ENCODE peak calls at places on chromosomes 4 and X, in six cellular contexts. D is dorsolateral prefrontal cortex; X is smooth muscle cell of the brain vasculature; Y is activated T-helper 1 cell treated with anti-CD3 and anti-CD28 coated beads, Interleukin-12 subunit alpha, Interleukin-12 subunit beta, Interleukin-2, Interleukin-4 antibody, amounts not matched to agents 30 ng/mL and 10 ng/mL and 1 ng/mL, durations not matched to agents 14 hours and 24 hours and 36 hours; F is NCI-H1694 treated with DMSO at 0.1 percent for 48 hours; S is stimulated activated CD4-positive, alpha-beta T cell treated with anti-CD3 and anti-CD28 coated beads, Interleukin-4, amount 100 ng/mL, for 48 hours. B is an unnamed sample.

GRCh38 chrX:110561036-110561435 is 202.4 kb downstream of the RTL9 start:
- DNase-seq in S (no peak), D (no peak), F (no peak), Y (no peak), X (no peak), B (no peak)

GRCh38 chr4:99404595-99405287 is 30.4 kb downstream of the ADH7 start:
- DNase-seq in X (no peak), D (no peak), Y (no peak), F (no peak), S (no peak), B (no peak)

GRCh38 chr4:118322831-118323502 is 29.8 kb downstream of the PRSS12 start:
- DNase-seq in S (no peak), D (no peak), Y (no peak), F (no peak), X (no peak), B (no peak)

GRCh38 chr4:112055100-112055499 is 90.2 kb upstream of the FAM241A start:
- DNase-seq in X (no peak), F (no peak), Y (no peak), S (no peak), D (no peak), B (no peak)

GRCh38 chr4:6885953-6886557 is 23.6 kb upstream of the TBC1D14 start:
- DNase-seq in D (peak), X (no peak), Y (no peak), F (peak), S (no peak), B (no peak)

GRCh38 chr4:181971973-181972372 is 271.2 kb upstream of the TENM3 start:
- DNase-seq in X (no peak), S (no peak), D (no peak), F (no peak), Y (no peak), B (no peak)

GRCh38 chr4:176538217-176538925 is 218.6 kb downstream of the SPCS3 start:
- DNase-seq in Y (no peak), X (no peak), D (no peak), F (no peak), S (no peak), B (no peak)

GRCh38 chr4:55398966-55399365 is 3.2 kb downstream of the TMEM165 start:
- DNase-seq in F (no peak), Y (no peak), X (no peak), S (no peak), D (no peak), B (no peak)

GRCh38 chr4:105605493-105605892 is 53.1 kb downstream of the ARHGEF38 start:
- DNase-seq in F (peak), X (no peak), S (no peak), D (no peak), Y (no peak), B (no peak)

GRCh38 chr4:16844796-16845586 is 53.5 kb downstream of the LDB2 start:
- DNase-seq in D (no peak), Y (no peak), S (no peak), X (no peak), F (no peak), B (no peak)

GRCh38 chr4:921830-922331 is 10.2 kb downstream of the GAK start:
- DNase-seq in D (peak), X (no peak), Y (no peak), S (no peak), F (no peak), B (no peak)

GRCh38 chrX:101391831-101392230 is 1.0 kb downstream of the RPL36A start:
- DNase-seq in S (no peak), Y (no peak), D (no peak), F (no peak), X (no peak), B (no peak)

GRCh38 chr4:7398104-7398423 is 36.7 kb downstream of the PSAPL1 start:
- DNase-seq in Y (no peak), F (peak), X (no peak), D (peak), S (no peak), B (no peak)

GRCh38 chrX:132774312-132774711 is 184.1 kb downstream of the HS6ST2 start:
- DNase-seq in X (no peak), S (no peak), D (no peak), F (no peak), Y (no peak), B (no peak)

GRCh38 chr4:140877781-140878180 is 121.6 kb upstream of the TBC1D9 start:
- DNase-seq in X (no peak), F (no peak), D (no peak), S (no peak), Y (no peak), B (no peak)

GRCh38 chrX:44675364-44676024 is 132.8 kb upstream of the FUNDC1 start:
- DNase-seq in D (peak), F (peak), S (no peak), X (peak), Y (no peak), B (peak)